ENCODE peak calls at places on chromosomes 2 and 18, in four cellular contexts. One of them, this sample, is unnamed.

GRCh38 chr2:172562298-172562697 is 6.4 kb downstream of the PDK1 start:
- DNase-seq in head of caudate nucleus: no peak
- DNase-seq in CD8-positive, alpha-beta T cell: no peak
- DNase-seq in foreskin keratinocyte: no peak
- DNase-seq in this sample: no peak

GRCh38 chr2:145987797-145988196 is 1467.9 kb upstream of the ZEB2 start:
- DNase-seq in head of caudate nucleus: no peak
- DNase-seq in CD8-positive, alpha-beta T cell: no peak
- DNase-seq in foreskin keratinocyte: no peak
- DNase-seq in this sample: no peak

GRCh38 chr2:151251012-151251411 is 10.7 kb downstream of the RBM43 start:
- DNase-seq in head of caudate nucleus: no peak
- DNase-seq in CD8-positive, alpha-beta T cell: no peak
- DNase-seq in foreskin keratinocyte: peak; percentile 35
- DNase-seq in this sample: no peak

GRCh38 chr2:16755377-16755776 is 89.7 kb upstream of the CYRIA start:
- DNase-seq in head of caudate nucleus: no peak
- DNase-seq in CD8-positive, alpha-beta T cell: no peak
- DNase-seq in foreskin keratinocyte: no peak
- DNase-seq in this sample: no peak

GRCh38 chr2:201007584-201007998 is 44.1 kb upstream of the ORC2 start:
- DNase-seq in head of caudate nucleus: no peak
- DNase-seq in CD8-positive, alpha-beta T cell: no peak
- DNase-seq in foreskin keratinocyte: no peak
- DNase-seq in this sample: peak; percentile 16

GRCh38 chr2:16012626-16013501 is 72.5 kb downstream of the MYCN start:
- DNase-seq in head of caudate nucleus: peak; percentile 61
- DNase-seq in CD8-positive, alpha-beta T cell: no peak
- DNase-seq in foreskin keratinocyte: no peak
- DNase-seq in this sample: no peak

GRCh38 chr2:43165378-43166025 is 60.9 kb downstream of the ZFP36L2 start:
- DNase-seq in head of caudate nucleus: no peak
- DNase-seq in CD8-positive, alpha-beta T cell: no peak
- DNase-seq in foreskin keratinocyte: no peak
- DNase-seq in this sample: no peak

GRCh38 chr2:127220102-127220806 is at the start of gene CYP27C1:
- DNase-seq in head of caudate nucleus: no peak
- DNase-seq in CD8-positive, alpha-beta T cell: no peak
- DNase-seq in foreskin keratinocyte: peak; percentile 5
- DNase-seq in this sample: no peak

GRCh38 chr2:67446504-67446911 is 49.4 kb downstream of the ETAA1 start:
- DNase-seq in head of caudate nucleus: no peak
- DNase-seq in CD8-positive, alpha-beta T cell: no peak
- DNase-seq in foreskin keratinocyte: peak; percentile 43
- DNase-seq in this sample: no peak

GRCh38 chr2:233300401-233300800 is 7.2 kb upstream of the SAG start:
- DNase-seq in head of caudate nucleus: no peak
- DNase-seq in CD8-positive, alpha-beta T cell: no peak
- DNase-seq in foreskin keratinocyte: no peak
- DNase-seq in this sample: no peak

GRCh38 chr2:284896-285492 is 2.9 kb downstream of the ALKAL2 start:
- DNase-seq in head of caudate nucleus: no peak
- DNase-seq in CD8-positive, alpha-beta T cell: no peak
- DNase-seq in foreskin keratinocyte: no peak
- DNase-seq in this sample: no peak

GRCh38 chr2:40372586-40372985 is 79.3 kb downstream of the SLC8A1 start:
- DNase-seq in head of caudate nucleus: no peak
- DNase-seq in CD8-positive, alpha-beta T cell: no peak
- DNase-seq in foreskin keratinocyte: no peak
- DNase-seq in this sample: no peak

GRCh38 chr2:100367163-100367562 is 44.9 kb upstream of the LONRF2 start:
- DNase-seq in head of caudate nucleus: no peak
- DNase-seq in CD8-positive, alpha-beta T cell: no peak
- DNase-seq in foreskin keratinocyte: no peak
- DNase-seq in this sample: no peak

GRCh38 chr2:239313776-239314175 is 87.0 kb downstream of the HDAC4 start:
- DNase-seq in head of caudate nucleus: no peak
- DNase-seq in CD8-positive, alpha-beta T cell: no peak
- DNase-seq in foreskin keratinocyte: no peak
- DNase-seq in this sample: no peak

GRCh38 chr2:174664084-174664759 is 66.6 kb upstream of the WIPF1 start:
- DNase-seq in head of caudate nucleus: peak; percentile 45
- DNase-seq in CD8-positive, alpha-beta T cell: no peak
- DNase-seq in foreskin keratinocyte: no peak
- DNase-seq in this sample: peak; percentile 62

GRCh38 chr2:7627587-7627986 is 710.4 kb downstream of the RNF144A start:
- DNase-seq in head of caudate nucleus: peak; percentile 81
- DNase-seq in CD8-positive, alpha-beta T cell: no peak
- DNase-seq in foreskin keratinocyte: no peak
- DNase-seq in this sample: no peak

GRCh38 chr2:181258761-181259160 is 198.4 kb upstream of the ITGA4 start:
- DNase-seq in head of caudate nucleus: no peak
- DNase-seq in CD8-positive, alpha-beta T cell: no peak
- DNase-seq in foreskin keratinocyte: peak; percentile 61
- DNase-seq in this sample: no peak

GRCh38 chr2:187618813-187619212 is 64.6 kb upstream of the TFPI start:
- DNase-seq in head of caudate nucleus: no peak
- DNase-seq in CD8-positive, alpha-beta T cell: no peak
- DNase-seq in foreskin keratinocyte: peak; percentile 17
- DNase-seq in this sample: no peak

GRCh38 chr18:215448-216010 is 52.3 kb downstream of the THOC1 start:
- DNase-seq in head of caudate nucleus: no peak
- DNase-seq in CD8-positive, alpha-beta T cell: no peak
- DNase-seq in foreskin keratinocyte: no peak
- DNase-seq in this sample: no peak

GRCh38 chr18:31612124-31612523 is 20.4 kb downstream of the TTR start:
- DNase-seq in head of caudate nucleus: no peak
- DNase-seq in CD8-positive, alpha-beta T cell: no peak
- DNase-seq in foreskin keratinocyte: no peak
- DNase-seq in this sample: no peak

GRCh38 chr2:70613510-70613909 is 59.9 kb upstream of the TGFA start:
- DNase-seq in head of caudate nucleus: no peak
- DNase-seq in CD8-positive, alpha-beta T cell: no peak
- DNase-seq in foreskin keratinocyte: no peak
- DNase-seq in this sample: no peak

GRCh38 chr18:47436871-47437270 is 185.4 kb upstream of the SKOR2 start:
- DNase-seq in head of caudate nucleus: no peak
- DNase-seq in CD8-positive, alpha-beta T cell: no peak
- DNase-seq in foreskin keratinocyte: no peak
- DNase-seq in this sample: no peak

GRCh38 chr18:24982831-24983230 is 369.1 kb downstream of the ZNF521 start:
- DNase-seq in head of caudate nucleus: no peak
- DNase-seq in CD8-positive, alpha-beta T cell: no peak
- DNase-seq in foreskin keratinocyte: no peak
- DNase-seq in this sample: no peak

GRCh38 chr2:138035597-138036217 is 71.4 kb downstream of the HNMT start:
- DNase-seq in head of caudate nucleus: no peak
- DNase-seq in CD8-positive, alpha-beta T cell: no peak
- DNase-seq in foreskin keratinocyte: no peak
- DNase-seq in this sample: no peak

GRCh38 chr2:25673170-25674002 is at the start of gene DTNB:
- DNase-seq in head of caudate nucleus: peak; percentile 67
- DNase-seq in CD8-positive, alpha-beta T cell: peak; percentile 52
- DNase-seq in foreskin keratinocyte: peak; percentile 52
- DNase-seq in this sample: peak; percentile 69

GRCh38 chr2:85999131-85999831 is 106.4 kb downstream of the POLR1A start:
- DNase-seq in head of caudate nucleus: no peak
- DNase-seq in CD8-positive, alpha-beta T cell: no peak
- DNase-seq in foreskin keratinocyte: no peak
- DNase-seq in this sample: peak; percentile 33

GRCh38 chr2:28381225-28382180 is 11.2 kb upstream of the FOSL2 start:
- DNase-seq in head of caudate nucleus: no peak
- DNase-seq in CD8-positive, alpha-beta T cell: no peak
- DNase-seq in foreskin keratinocyte: no peak
- DNase-seq in this sample: no peak

GRCh38 chr2:47653909-47654789 is 128.8 kb upstream of the MSH6 start:
- DNase-seq in head of caudate nucleus: peak; percentile 71
- DNase-seq in CD8-positive, alpha-beta T cell: no peak
- DNase-seq in foreskin keratinocyte: no peak
- DNase-seq in this sample: peak; percentile 75

GRCh38 chr18:42883177-42883576 is 232.3 kb downstream of the RIT2 start:
- DNase-seq in head of caudate nucleus: no peak
- DNase-seq in CD8-positive, alpha-beta T cell: no peak
- DNase-seq in foreskin keratinocyte: no peak
- DNase-seq in this sample: no peak

GRCh38 chr2:20457027-20457426 is 10.2 kb downstream of the RHOB start:
- DNase-seq in head of caudate nucleus: no peak
- DNase-seq in CD8-positive, alpha-beta T cell: no peak
- DNase-seq in foreskin keratinocyte: no peak
- DNase-seq in this sample: no peak

GRCh38 chr2:233142355-233142897 is 82.3 kb downstream of the INPP5D start:
- DNase-seq in head of caudate nucleus: no peak
- DNase-seq in CD8-positive, alpha-beta T cell: no peak
- DNase-seq in foreskin keratinocyte: no peak
- DNase-seq in this sample: no peak

This sample was measured in globus pallidus.